ENCODE peak calls at places on chromosome X, in ten cellular contexts. One of them, this sample, is unnamed.

GRCh38 chrX:118823263-118824172 is at the start of gene ZCCHC12:
- DNase-seq in hepatocyte: peak; percentile 65
- DNase-seq in CD8-positive, alpha-beta T cell: peak; percentile 63
- DNase-seq in tibial nerve: no peak
- DNase-seq in tibial artery: no peak
- DNase-seq in A673: peak; percentile 84
- DNase-seq in endothelial cell of umbilical vein: peak; percentile 54
- DNase-seq in heart right ventricle: peak; percentile 4
- DNase-seq in PC-3: peak; percentile 40
- DNase-seq in prostate gland: peak; percentile 4
- DNase-seq in this sample: peak; percentile 33

GRCh38 chrX:134599173-134599914 is 58.9 kb downstream of the PLAC1 start:
- DNase-seq in tibial nerve: peak; percentile 13
- DNase-seq in heart right ventricle: peak; percentile 5
- DNase-seq in endothelial cell of umbilical vein: no peak
- DNase-seq in CD8-positive, alpha-beta T cell: no peak
- DNase-seq in tibial artery: peak; percentile 61
- DNase-seq in prostate gland: no peak
- DNase-seq in PC-3: no peak
- DNase-seq in A673: no peak
- DNase-seq in hepatocyte: no peak
- DNase-seq in this sample: no peak

GRCh38 chrX:96684339-96685204 is at the start of gene DIAPH2:
- DNase-seq in endothelial cell of umbilical vein: peak; percentile 76
- DNase-seq in heart right ventricle: peak; percentile 60
- DNase-seq in prostate gland: peak; percentile 37
- DNase-seq in A673: peak; percentile 76
- DNase-seq in CD8-positive, alpha-beta T cell: peak; percentile 62
- DNase-seq in PC-3: peak; percentile 86
- DNase-seq in tibial artery: peak; percentile 85
- DNase-seq in hepatocyte: peak; percentile 92
- DNase-seq in tibial nerve: peak; percentile 47
- DNase-seq in this sample: peak; percentile 92

GRCh38 chrX:109294097-109294815 is 187.6 kb downstream of the GUCY2F start:
- DNase-seq in heart right ventricle: no peak
- DNase-seq in A673: no peak
- DNase-seq in CD8-positive, alpha-beta T cell: no peak
- DNase-seq in tibial nerve: no peak
- DNase-seq in hepatocyte: no peak
- DNase-seq in prostate gland: no peak
- DNase-seq in PC-3: no peak
- DNase-seq in tibial artery: no peak
- DNase-seq in endothelial cell of umbilical vein: no peak
- DNase-seq in this sample: no peak

GRCh38 chrX:45515262-45516215 is 314.9 kb upstream of the DIPK2B start:
- DNase-seq in A673: peak; percentile 72
- DNase-seq in PC-3: peak; percentile 97
- DNase-seq in hepatocyte: peak; percentile 71
- DNase-seq in tibial artery: peak; percentile 88
- DNase-seq in heart right ventricle: peak; percentile 30
- DNase-seq in endothelial cell of umbilical vein: peak; percentile 67
- DNase-seq in prostate gland: peak; percentile 58
- DNase-seq in CD8-positive, alpha-beta T cell: peak; percentile 16
- DNase-seq in tibial nerve: peak; percentile 21
- DNase-seq in this sample: peak; percentile 38

GRCh38 chrX:16836371-16836770 is 33.8 kb downstream of the RBBP7 start:
- DNase-seq in hepatocyte: peak; percentile 60
- DNase-seq in heart right ventricle: no peak
- DNase-seq in tibial artery: no peak
- DNase-seq in CD8-positive, alpha-beta T cell: peak; percentile 14
- DNase-seq in tibial nerve: no peak
- DNase-seq in endothelial cell of umbilical vein: no peak
- DNase-seq in A673: no peak
- DNase-seq in prostate gland: no peak
- DNase-seq in PC-3: peak; percentile 9
- DNase-seq in this sample: peak; percentile 32

GRCh38 chrX:70013483-70014222 is 36.1 kb downstream of the AWAT2 start:
- DNase-seq in A673: no peak
- DNase-seq in hepatocyte: no peak
- DNase-seq in tibial artery: no peak
- DNase-seq in CD8-positive, alpha-beta T cell: no peak
- DNase-seq in heart right ventricle: peak; percentile 37
- DNase-seq in tibial nerve: no peak
- DNase-seq in endothelial cell of umbilical vein: no peak
- DNase-seq in prostate gland: no peak
- DNase-seq in PC-3: no peak
- DNase-seq in this sample: peak; percentile 4

GRCh38 chrX:139801397-139801813 is 93.4 kb upstream of the MCF2 start:
- DNase-seq in CD8-positive, alpha-beta T cell: no peak
- DNase-seq in tibial nerve: no peak
- DNase-seq in prostate gland: no peak
- DNase-seq in hepatocyte: no peak
- DNase-seq in PC-3: no peak
- DNase-seq in heart right ventricle: no peak
- DNase-seq in endothelial cell of umbilical vein: no peak
- DNase-seq in tibial artery: no peak
- DNase-seq in A673: no peak
- DNase-seq in this sample: no peak

GRCh38 chrX:138886769-138887168 is 175.3 kb upstream of the FGF13 start:
- DNase-seq in heart right ventricle: no peak
- DNase-seq in A673: peak; percentile 18
- DNase-seq in tibial nerve: no peak
- DNase-seq in PC-3: peak; percentile 94
- DNase-seq in endothelial cell of umbilical vein: no peak
- DNase-seq in tibial artery: no peak
- DNase-seq in hepatocyte: peak; percentile 9
- DNase-seq in prostate gland: peak; percentile 59
- DNase-seq in CD8-positive, alpha-beta T cell: no peak
- DNase-seq in this sample: no peak

GRCh38 chrX:49066278-49066677 is 7.5 kb downstream of the CCDC120 start:
- DNase-seq in A673: no peak
- DNase-seq in tibial nerve: no peak
- DNase-seq in endothelial cell of umbilical vein: no peak
- DNase-seq in CD8-positive, alpha-beta T cell: no peak
- DNase-seq in tibial artery: no peak
- DNase-seq in heart right ventricle: no peak
- DNase-seq in PC-3: no peak
- DNase-seq in prostate gland: no peak
- DNase-seq in hepatocyte: no peak
- DNase-seq in this sample: no peak

GRCh38 chrX:17876135-17876534 is 15.0 kb upstream of the RAI2 start:
- DNase-seq in A673: no peak
- DNase-seq in PC-3: peak; percentile 43
- DNase-seq in endothelial cell of umbilical vein: no peak
- DNase-seq in hepatocyte: no peak
- DNase-seq in tibial artery: no peak
- DNase-seq in CD8-positive, alpha-beta T cell: no peak
- DNase-seq in tibial nerve: no peak
- DNase-seq in prostate gland: no peak
- DNase-seq in heart right ventricle: no peak
- DNase-seq in this sample: peak; percentile 11

GRCh38 chrX:97705936-97706335 is 822.2 kb downstream of the RPA4 start:
- DNase-seq in PC-3: no peak
- DNase-seq in tibial nerve: no peak
- DNase-seq in heart right ventricle: no peak
- DNase-seq in A673: peak; percentile 15
- DNase-seq in tibial artery: no peak
- DNase-seq in hepatocyte: peak; percentile 13
- DNase-seq in prostate gland: no peak
- DNase-seq in endothelial cell of umbilical vein: no peak
- DNase-seq in CD8-positive, alpha-beta T cell: no peak
- DNase-seq in this sample: no peak

GRCh38 chrX:136812286-136812685 is 31.6 kb upstream of the ARHGEF6 start:
- DNase-seq in PC-3: no peak
- DNase-seq in heart right ventricle: no peak
- DNase-seq in tibial artery: no peak
- DNase-seq in A673: no peak
- DNase-seq in CD8-positive, alpha-beta T cell: no peak
- DNase-seq in hepatocyte: no peak
- DNase-seq in endothelial cell of umbilical vein: no peak
- DNase-seq in tibial nerve: no peak
- DNase-seq in prostate gland: no peak
- DNase-seq in this sample: no peak

GRCh38 chrX:17372052-17372451 is 2.9 kb upstream of the NHS start:
- DNase-seq in CD8-positive, alpha-beta T cell: no peak
- DNase-seq in A673: no peak
- DNase-seq in tibial artery: no peak
- DNase-seq in endothelial cell of umbilical vein: no peak
- DNase-seq in tibial nerve: no peak
- DNase-seq in heart right ventricle: no peak
- DNase-seq in PC-3: no peak
- DNase-seq in prostate gland: no peak
- DNase-seq in hepatocyte: no peak
- DNase-seq in this sample: no peak

GRCh38 chrX:154321624-154322023 is 26.0 kb downstream of the TKTL1 start:
- DNase-seq in endothelial cell of umbilical vein: no peak
- DNase-seq in heart right ventricle: peak; percentile 24
- DNase-seq in PC-3: no peak
- DNase-seq in prostate gland: no peak
- DNase-seq in A673: no peak
- DNase-seq in CD8-positive, alpha-beta T cell: no peak
- DNase-seq in tibial artery: no peak
- DNase-seq in tibial nerve: no peak
- DNase-seq in hepatocyte: no peak
- DNase-seq in this sample: no peak

GRCh38 chrX:9443327-9443726 is 21.5 kb upstream of the TBL1X start:
- DNase-seq in hepatocyte: no peak
- DNase-seq in endothelial cell of umbilical vein: no peak
- DNase-seq in heart right ventricle: no peak
- DNase-seq in prostate gland: no peak
- DNase-seq in tibial nerve: no peak
- DNase-seq in CD8-positive, alpha-beta T cell: no peak
- DNase-seq in PC-3: no peak
- DNase-seq in tibial artery: no peak
- DNase-seq in A673: no peak
- DNase-seq in this sample: no peak
- H3K4me3 ChIP-seq in hepatocyte: no peak overlapping the region
- H3K4me3 ChIP-seq in endothelial cell of umbilical vein: no peak overlapping the region
- H3K4me3 ChIP-seq in heart right ventricle: no peak overlapping the region
- H3K4me3 ChIP-seq in prostate gland: no peak overlapping the region
- H3K4me3 ChIP-seq in tibial nerve: no peak overlapping the region
- H3K4me3 ChIP-seq in CD8-positive, alpha-beta T cell: no peak overlapping the region
- H3K4me3 ChIP-seq in PC-3: no peak overlapping the region
- H3K4me3 ChIP-seq in tibial artery: no peak overlapping the region
- H3K4me3 ChIP-seq in A673: no peak overlapping the region
- H3K4me3 ChIP-seq in this sample: no peak overlapping the region

DNA sequence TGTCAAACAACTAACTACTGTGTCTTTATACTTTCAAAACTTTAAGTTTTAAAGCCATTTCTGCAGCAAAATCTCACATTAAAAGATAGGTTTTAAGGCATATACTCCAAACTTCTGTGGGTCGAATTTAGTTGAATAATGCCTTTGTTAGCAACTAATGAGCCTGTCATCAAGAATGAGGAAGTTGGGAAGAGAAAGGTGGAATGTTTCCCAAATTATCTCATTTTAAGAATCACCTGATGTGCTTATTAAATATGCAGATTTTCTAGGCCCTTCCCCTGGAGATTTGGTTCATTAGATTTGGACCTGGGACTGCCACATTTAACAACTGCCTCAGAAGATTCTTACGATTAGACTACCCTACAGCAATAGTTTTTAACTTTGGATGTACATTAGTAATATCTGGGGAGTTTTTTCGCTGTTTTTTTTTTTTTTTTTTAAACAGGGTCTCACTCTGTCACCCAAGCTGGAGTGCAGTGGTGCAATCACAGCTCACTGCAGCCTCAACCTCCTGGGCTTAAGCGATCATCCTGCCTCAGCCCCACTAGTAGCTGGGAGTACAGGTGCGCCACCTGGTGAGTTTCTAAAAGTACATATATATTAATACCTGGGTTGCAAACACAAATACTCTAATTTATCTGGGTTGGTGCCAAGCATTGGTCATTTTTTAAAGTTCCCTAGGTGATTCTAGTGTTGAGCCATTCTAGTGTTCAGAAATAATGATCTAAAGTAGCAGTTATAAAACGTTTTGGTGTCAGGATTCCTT is 16.1 kb upstream of the TASL start:
- DNase-seq in endothelial cell of umbilical vein: no peak
- DNase-seq in A673: no peak
- DNase-seq in CD8-positive, alpha-beta T cell: peak; percentile 13
- DNase-seq in PC-3: peak; percentile 51
- DNase-seq in prostate gland: no peak
- DNase-seq in tibial artery: no peak
- DNase-seq in tibial nerve: no peak
- DNase-seq in heart right ventricle: no peak
- DNase-seq in hepatocyte: no peak
- DNase-seq in this sample: peak; percentile 13
- TF ChIP-seq CTCF in endothelial cell of umbilical vein: no peak
- TF ChIP-seq CTCF in A673: no peak
- TF ChIP-seq CTCF in CD8-positive, alpha-beta T cell: no peak
- TF ChIP-seq CTCF in PC-3: peak; percentile 52
- TF ChIP-seq CTCF in prostate gland: no peak
- TF ChIP-seq CTCF in tibial artery: no peak
- TF ChIP-seq CTCF in tibial nerve: no peak
- TF ChIP-seq CTCF in heart right ventricle: no peak
- TF ChIP-seq CTCF in hepatocyte: no peak
- TF ChIP-seq CTCF in this sample: no peak

DNA sequence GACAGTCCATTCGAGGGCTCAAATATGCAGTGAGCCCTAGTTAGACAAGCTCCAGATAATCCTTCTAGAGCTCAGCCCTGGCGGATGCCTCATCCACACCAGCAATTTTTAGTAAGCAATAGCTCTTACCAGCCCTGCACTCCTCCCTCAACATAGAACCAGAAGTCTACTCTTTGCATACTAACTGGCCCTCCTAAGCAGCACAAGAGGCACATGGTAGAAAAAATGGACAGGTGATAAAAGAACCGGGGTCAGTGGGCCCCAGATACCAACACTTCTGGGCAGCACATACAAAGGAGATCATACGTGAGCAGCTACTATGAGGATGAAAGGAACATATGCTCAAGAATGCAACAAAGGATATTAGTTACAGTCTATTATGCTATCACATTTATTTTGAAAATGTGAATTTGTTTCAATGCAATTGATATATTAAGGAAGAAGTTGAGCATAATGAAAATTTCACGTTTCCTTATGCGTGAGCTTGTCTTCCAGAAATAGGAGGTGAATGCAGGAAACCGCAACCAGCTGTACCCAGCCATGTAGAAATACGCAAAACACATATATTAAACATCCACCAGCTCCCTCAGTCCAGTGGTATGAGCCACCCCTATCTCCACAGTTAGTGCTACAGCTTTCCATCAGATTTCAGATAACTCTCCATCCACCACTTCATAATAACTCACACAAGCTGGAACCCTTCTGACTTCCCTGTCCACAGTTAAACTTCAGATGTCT is 34.2 kb downstream of the GPC4 start:
- DNase-seq in A673: no peak
- DNase-seq in prostate gland: no peak
- DNase-seq in tibial artery: no peak
- DNase-seq in hepatocyte: no peak
- DNase-seq in endothelial cell of umbilical vein: no peak
- DNase-seq in CD8-positive, alpha-beta T cell: no peak
- DNase-seq in PC-3: no peak
- DNase-seq in heart right ventricle: no peak
- DNase-seq in tibial nerve: no peak
- DNase-seq in this sample: no peak
- H3K4me1 ChIP-seq in A673: peaks cover 10% of the 10 kb centered on the region
- H3K4me1 ChIP-seq in prostate gland: no peaks in the 10 kb centered on the region
- H3K4me1 ChIP-seq in tibial artery: peaks cover 3% of the 10 kb centered on the region
- H3K4me1 ChIP-seq in hepatocyte: peaks cover 6% of the 10 kb centered on the region
- H3K4me1 ChIP-seq in endothelial cell of umbilical vein: no peaks in the 10 kb centered on the region
- H3K4me1 ChIP-seq in CD8-positive, alpha-beta T cell: no peaks in the 10 kb centered on the region
- H3K4me1 ChIP-seq in PC-3: no peaks in the 10 kb centered on the region
- H3K4me1 ChIP-seq in heart right ventricle: no peaks in the 10 kb centered on the region
- H3K4me1 ChIP-seq in tibial nerve: no peaks in the 10 kb centered on the region
- H3K4me1 ChIP-seq in this sample: no peaks in the 10 kb centered on the region

GRCh38 chrX:13702390-13702789 is 13.5 kb downstream of the RAB9A start:
- DNase-seq in tibial nerve: no peak
- DNase-seq in endothelial cell of umbilical vein: no peak
- DNase-seq in PC-3: no peak
- DNase-seq in CD8-positive, alpha-beta T cell: no peak
- DNase-seq in heart right ventricle: no peak
- DNase-seq in A673: no peak
- DNase-seq in prostate gland: no peak
- DNase-seq in tibial artery: no peak
- DNase-seq in hepatocyte: no peak
- DNase-seq in this sample: no peak
- H3K4me3 ChIP-seq in tibial nerve: no peak overlapping the region
- H3K4me3 ChIP-seq in endothelial cell of umbilical vein: no peak overlapping the region
- H3K4me3 ChIP-seq in PC-3: no peak overlapping the region
- H3K4me3 ChIP-seq in CD8-positive, alpha-beta T cell: no peak overlapping the region
- H3K4me3 ChIP-seq in heart right ventricle: no peak overlapping the region
- H3K4me3 ChIP-seq in A673: no peak overlapping the region
- H3K4me3 ChIP-seq in prostate gland: no peak overlapping the region
- H3K4me3 ChIP-seq in tibial artery: no peak overlapping the region
- H3K4me3 ChIP-seq in hepatocyte: no peak overlapping the region
- H3K4me3 ChIP-seq in this sample: no peak overlapping the region

This sample was measured in mucosa of descending colon.